ENCODE peak calls at places on chromosome 22, in ten cellular contexts. One of them, this sample, is unnamed.

GRCh38 chr22:31296258-31296657 is 4.0 kb upstream of the PIK3IP1 start:
- DNase-seq in gastrocnemius medialis: no peak
- DNase-seq in AG04449: no peak
- DNase-seq in Calu3: no peak
- DNase-seq in breast epithelium: no peak
- DNase-seq in right atrium auricular region: no peak
- DNase-seq in BJ: no peak
- DNase-seq in fibroblast of lung: no peak
- DNase-seq in psoas muscle: no peak
- DNase-seq in GM10248: no peak
- DNase-seq in this sample: no peak

GRCh38 chr22:29994027-29994715 is 86.1 kb upstream of the HORMAD2 start:
- DNase-seq in BJ: peak
- DNase-seq in breast epithelium: no peak
- DNase-seq in AG04449: peak
- DNase-seq in psoas muscle: no peak
- DNase-seq in Calu3: no peak
- DNase-seq in fibroblast of lung: peak
- DNase-seq in gastrocnemius medialis: no peak
- DNase-seq in right atrium auricular region: no peak
- DNase-seq in GM10248: no peak
- DNase-seq in this sample: no peak

GRCh38 chr22:29270475-29271271 is 2.6 kb downstream of the EWSR1 start:
- DNase-seq in fibroblast of lung: peak
- DNase-seq in AG04449: no peak
- DNase-seq in psoas muscle: no peak
- DNase-seq in gastrocnemius medialis: no peak
- DNase-seq in Calu3: no peak
- DNase-seq in breast epithelium: no peak
- DNase-seq in BJ: no peak
- DNase-seq in GM10248: no peak
- DNase-seq in right atrium auricular region: peak
- DNase-seq in this sample: no peak

GRCh38 chr22:35860087-35860733 is 142.5 kb downstream of the APOL5 start:
- DNase-seq in right atrium auricular region: no peak
- DNase-seq in psoas muscle: no peak
- DNase-seq in AG04449: no peak
- DNase-seq in Calu3: no peak
- DNase-seq in GM10248: no peak
- DNase-seq in fibroblast of lung: no peak
- DNase-seq in gastrocnemius medialis: no peak
- DNase-seq in BJ: no peak
- DNase-seq in breast epithelium: no peak
- DNase-seq in this sample: no peak

GRCh38 chr22:46844606-46845210 is 82.3 kb downstream of the TBC1D22A start:
- DNase-seq in right atrium auricular region: no peak
- DNase-seq in psoas muscle: no peak
- DNase-seq in fibroblast of lung: no peak
- DNase-seq in gastrocnemius medialis: no peak
- DNase-seq in GM10248: no peak
- DNase-seq in breast epithelium: no peak
- DNase-seq in Calu3: no peak
- DNase-seq in BJ: no peak
- DNase-seq in AG04449: no peak
- DNase-seq in this sample: no peak

GRCh38 chr22:30591191-30591587 is 521 bp downstream of the PES1 start:
- DNase-seq in BJ: no peak
- DNase-seq in GM10248: no peak
- DNase-seq in gastrocnemius medialis: no peak
- DNase-seq in right atrium auricular region: no peak
- DNase-seq in AG04449: no peak
- DNase-seq in breast epithelium: no peak
- DNase-seq in fibroblast of lung: peak
- DNase-seq in psoas muscle: no peak
- DNase-seq in Calu3: no peak
- DNase-seq in this sample: no peak

GRCh38 chr22:41184679-41185078 is 20.4 kb upstream of the L3MBTL2 start:
- DNase-seq in GM10248: no peak
- DNase-seq in gastrocnemius medialis: no peak
- DNase-seq in AG04449: no peak
- DNase-seq in psoas muscle: no peak
- DNase-seq in fibroblast of lung: no peak
- DNase-seq in right atrium auricular region: no peak
- DNase-seq in BJ: no peak
- DNase-seq in breast epithelium: no peak
- DNase-seq in Calu3: no peak
- DNase-seq in this sample: no peak

GRCh38 chr22:37529652-37530345 is 10.6 kb upstream of the CARD10 start:
- DNase-seq in Calu3: no peak
- DNase-seq in gastrocnemius medialis: no peak
- DNase-seq in AG04449: no peak
- DNase-seq in fibroblast of lung: no peak
- DNase-seq in right atrium auricular region: no peak
- DNase-seq in psoas muscle: no peak
- DNase-seq in GM10248: no peak
- DNase-seq in BJ: no peak
- DNase-seq in breast epithelium: no peak
- DNase-seq in this sample: no peak

GRCh38 chr22:17366830-17367229 is 2.4 kb upstream of the CECR2 start:
- DNase-seq in GM10248: peak
- DNase-seq in breast epithelium: no peak
- DNase-seq in gastrocnemius medialis: peak
- DNase-seq in psoas muscle: peak
- DNase-seq in Calu3: peak
- DNase-seq in fibroblast of lung: no peak
- DNase-seq in AG04449: no peak
- DNase-seq in BJ: no peak
- DNase-seq in right atrium auricular region: no peak
- DNase-seq in this sample: no peak

GRCh38 chr22:33451851-33452469 is 393.8 kb upstream of the SYN3 start:
- DNase-seq in right atrium auricular region: no peak
- DNase-seq in GM10248: no peak
- DNase-seq in fibroblast of lung: peak
- DNase-seq in gastrocnemius medialis: no peak
- DNase-seq in Calu3: no peak
- DNase-seq in breast epithelium: no peak
- DNase-seq in BJ: no peak
- DNase-seq in psoas muscle: no peak
- DNase-seq in AG04449: no peak
- DNase-seq in this sample: no peak

GRCh38 chr22:30582788-30583575 is 8.5 kb upstream of the GAL3ST1 start:
- DNase-seq in Calu3: no peak
- DNase-seq in gastrocnemius medialis: no peak
- DNase-seq in BJ: no peak
- DNase-seq in AG04449: no peak
- DNase-seq in psoas muscle: no peak
- DNase-seq in breast epithelium: no peak
- DNase-seq in GM10248: no peak
- DNase-seq in right atrium auricular region: no peak
- DNase-seq in fibroblast of lung: no peak
- DNase-seq in this sample: no peak

GRCh38 chr22:36546092-36546804 is 17.3 kb upstream of the EIF3D start:
- DNase-seq in fibroblast of lung: peak
- DNase-seq in breast epithelium: no peak
- DNase-seq in psoas muscle: peak
- DNase-seq in gastrocnemius medialis: no peak
- DNase-seq in Calu3: peak
- DNase-seq in right atrium auricular region: no peak
- DNase-seq in BJ: no peak
- DNase-seq in AG04449: no peak
- DNase-seq in GM10248: peak
- DNase-seq in this sample: peak

DNA sequence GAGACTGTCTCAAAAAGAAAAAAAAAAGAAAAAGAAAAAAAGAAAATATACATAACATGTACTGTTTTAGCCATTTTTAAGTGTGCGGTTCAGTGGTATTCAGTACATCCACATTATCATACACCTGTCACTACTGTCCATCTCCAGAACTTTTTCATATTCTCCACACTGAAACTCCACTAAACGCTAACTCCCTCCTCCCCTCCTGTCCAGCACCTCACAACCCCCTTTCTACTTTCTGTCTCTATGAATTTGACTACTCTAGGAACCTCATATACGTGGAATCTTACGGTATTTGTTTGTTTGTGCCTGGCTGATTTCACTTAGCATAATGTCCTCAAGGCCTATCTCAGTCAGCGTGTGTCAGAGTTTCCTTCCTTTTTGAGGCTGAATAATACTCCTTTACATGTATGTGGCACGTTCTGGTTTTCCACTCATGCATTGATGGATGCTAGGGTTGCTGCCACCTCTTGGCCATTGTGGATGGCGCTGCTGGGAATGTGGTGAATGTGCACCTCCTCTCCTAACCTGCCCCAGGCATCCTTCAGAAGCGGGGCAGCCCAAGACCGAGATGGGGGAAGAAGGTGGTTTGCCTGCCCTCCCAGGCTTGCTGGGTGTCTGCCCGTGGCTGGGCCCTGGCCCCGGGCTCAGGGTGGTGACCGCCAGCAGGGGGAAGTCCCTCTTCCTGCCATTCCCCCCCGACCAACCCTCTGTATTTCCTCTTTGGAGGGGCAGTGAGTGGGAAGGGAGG is 60.5 kb downstream of the BCR start:
- DNase-seq in gastrocnemius medialis: no peak
- DNase-seq in right atrium auricular region: no peak
- DNase-seq in fibroblast of lung: no peak
- DNase-seq in breast epithelium: no peak
- DNase-seq in psoas muscle: peak
- DNase-seq in Calu3: peak
- DNase-seq in BJ: no peak
- DNase-seq in AG04449: no peak
- DNase-seq in GM10248: no peak
- DNase-seq in this sample: no peak
- TF ChIP-seq CTCF in gastrocnemius medialis: no peak
- TF ChIP-seq CTCF in right atrium auricular region: no peak
- TF ChIP-seq CTCF in fibroblast of lung: peak
- TF ChIP-seq CTCF in breast epithelium: no peak
- TF ChIP-seq CTCF in psoas muscle: peak
- TF ChIP-seq CTCF in Calu3: no peak
- TF ChIP-seq CTCF in BJ: peak
- TF ChIP-seq CTCF in AG04449: peak
- TF ChIP-seq CTCF in GM10248: peak
- TF ChIP-seq CTCF in this sample: peak

GRCh38 chr22:44887941-44888366 is 121.9 kb downstream of the PHF21B start:
- DNase-seq in breast epithelium: no peak
- DNase-seq in GM10248: no peak
- DNase-seq in fibroblast of lung: no peak
- DNase-seq in right atrium auricular region: no peak
- DNase-seq in Calu3: no peak
- DNase-seq in psoas muscle: no peak
- DNase-seq in gastrocnemius medialis: no peak
- DNase-seq in AG04449: no peak
- DNase-seq in BJ: no peak
- DNase-seq in this sample: no peak

GRCh38 chr22:44890416-44891292 is 119.2 kb downstream of the PHF21B start:
- DNase-seq in gastrocnemius medialis: no peak
- DNase-seq in psoas muscle: peak
- DNase-seq in AG04449: no peak
- DNase-seq in breast epithelium: no peak
- DNase-seq in BJ: no peak
- DNase-seq in fibroblast of lung: no peak
- DNase-seq in right atrium auricular region: no peak
- DNase-seq in GM10248: no peak
- DNase-seq in Calu3: no peak
- DNase-seq in this sample: no peak

GRCh38 chr22:44891293-44891747 is 118.5 kb downstream of the PHF21B start:
- DNase-seq in right atrium auricular region: no peak
- DNase-seq in psoas muscle: peak
- DNase-seq in BJ: no peak
- DNase-seq in fibroblast of lung: no peak
- DNase-seq in breast epithelium: no peak
- DNase-seq in Calu3: no peak
- DNase-seq in gastrocnemius medialis: no peak
- DNase-seq in GM10248: no peak
- DNase-seq in AG04449: no peak
- DNase-seq in this sample: no peak

GRCh38 chr22:44888491-44888941 is 121.3 kb downstream of the PHF21B start:
- DNase-seq in psoas muscle: no peak
- DNase-seq in AG04449: no peak
- DNase-seq in GM10248: no peak
- DNase-seq in breast epithelium: no peak
- DNase-seq in gastrocnemius medialis: no peak
- DNase-seq in right atrium auricular region: no peak
- DNase-seq in Calu3: no peak
- DNase-seq in fibroblast of lung: no peak
- DNase-seq in BJ: no peak
- DNase-seq in this sample: no peak

GRCh38 chr22:44889233-44889878 is 120.4 kb downstream of the PHF21B start:
- DNase-seq in BJ: no peak
- DNase-seq in right atrium auricular region: no peak
- DNase-seq in Calu3: no peak
- DNase-seq in breast epithelium: no peak
- DNase-seq in gastrocnemius medialis: no peak
- DNase-seq in psoas muscle: no peak
- DNase-seq in AG04449: no peak
- DNase-seq in GM10248: no peak
- DNase-seq in fibroblast of lung: no peak
- DNase-seq in this sample: no peak
- TF ChIP-seq CTCF in BJ: peak
- TF ChIP-seq CTCF in right atrium auricular region: no peak
- TF ChIP-seq CTCF in Calu3: no peak
- TF ChIP-seq CTCF in breast epithelium: no peak
- TF ChIP-seq CTCF in gastrocnemius medialis: no peak
- TF ChIP-seq CTCF in psoas muscle: no peak
- TF ChIP-seq CTCF in AG04449: no peak
- TF ChIP-seq CTCF in GM10248: no peak
- TF ChIP-seq CTCF in fibroblast of lung: no peak
- TF ChIP-seq CTCF in this sample: peak

GRCh38 chr22:38724926-38725571 is 19.3 kb downstream of the GTPBP1 start:
- DNase-seq in GM10248: no peak
- DNase-seq in Calu3: peak
- DNase-seq in BJ: no peak
- DNase-seq in gastrocnemius medialis: no peak
- DNase-seq in breast epithelium: no peak
- DNase-seq in psoas muscle: peak
- DNase-seq in right atrium auricular region: no peak
- DNase-seq in fibroblast of lung: no peak
- DNase-seq in AG04449: no peak
- DNase-seq in this sample: no peak
- TF ChIP-seq CTCF in GM10248: peak
- TF ChIP-seq CTCF in Calu3: peak
- TF ChIP-seq CTCF in BJ: peak
- TF ChIP-seq CTCF in gastrocnemius medialis: peak
- TF ChIP-seq CTCF in breast epithelium: peak
- TF ChIP-seq CTCF in psoas muscle: peak
- TF ChIP-seq CTCF in right atrium auricular region: no peak
- TF ChIP-seq CTCF in fibroblast of lung: peak
- TF ChIP-seq CTCF in AG04449: peak
- TF ChIP-seq CTCF in this sample: peak

DNA sequence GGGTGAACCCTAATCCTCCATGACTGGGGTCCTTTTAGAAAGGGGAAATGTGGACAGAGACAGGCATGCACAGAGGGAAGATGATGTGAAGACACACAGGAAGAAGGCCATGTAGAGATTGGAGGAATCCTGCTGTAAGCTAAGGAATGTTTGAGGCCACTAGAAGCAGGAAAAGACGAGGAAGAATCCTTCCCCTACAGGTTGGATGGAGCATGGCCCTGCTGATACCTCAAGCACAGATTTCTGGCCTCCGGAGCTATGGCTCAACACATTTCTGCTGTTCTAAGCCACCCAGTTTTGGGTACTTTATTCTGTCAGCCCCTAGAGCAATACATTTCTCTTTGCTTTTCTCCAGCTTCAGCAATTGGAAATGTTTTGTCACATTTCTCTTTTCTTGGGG is 487.0 kb downstream of the MIAT start:
- DNase-seq in AG04449: no peak
- DNase-seq in GM10248: no peak
- DNase-seq in right atrium auricular region: no peak
- DNase-seq in BJ: no peak
- DNase-seq in breast epithelium: no peak
- DNase-seq in gastrocnemius medialis: no peak
- DNase-seq in Calu3: no peak
- DNase-seq in fibroblast of lung: no peak
- DNase-seq in psoas muscle: no peak
- DNase-seq in this sample: no peak
- TF ChIP-seq CTCF in AG04449: peak
- TF ChIP-seq CTCF in GM10248: no peak
- TF ChIP-seq CTCF in right atrium auricular region: no peak
- TF ChIP-seq CTCF in BJ: peak
- TF ChIP-seq CTCF in breast epithelium: no peak
- TF ChIP-seq CTCF in gastrocnemius medialis: no peak
- TF ChIP-seq CTCF in Calu3: no peak
- TF ChIP-seq CTCF in fibroblast of lung: no peak
- TF ChIP-seq CTCF in psoas muscle: no peak
- TF ChIP-seq CTCF in this sample: peak